ENCODE peak calls at places on chromosomes 5 and 9, in five cellular contexts. One of them, this sample, is unnamed.

GRCh38 chr9:124078641-124079040 is 67.1 kb downstream of the LHX2 start:
- DNase-seq in HTR-8/SVneo: peak; percentile 56
- DNase-seq in cardiac fibroblast: peak; percentile 76
- DNase-seq in effector memory CD4-positive, alpha-beta T cell: no peak
- DNase-seq in natural killer cell: no peak
- DNase-seq in this sample: no peak

GRCh38 chr5:109953821-109954220 is 264.1 kb downstream of the MAN2A1 start:
- DNase-seq in HTR-8/SVneo: no peak
- DNase-seq in cardiac fibroblast: no peak
- DNase-seq in effector memory CD4-positive, alpha-beta T cell: no peak
- DNase-seq in natural killer cell: no peak
- DNase-seq in this sample: no peak

GRCh38 chr5:10333154-10334006 is 20.1 kb upstream of the MARCHF6 start:
- DNase-seq in HTR-8/SVneo: no peak
- DNase-seq in cardiac fibroblast: no peak
- DNase-seq in effector memory CD4-positive, alpha-beta T cell: no peak
- DNase-seq in natural killer cell: peak; percentile 18
- DNase-seq in this sample: no peak

GRCh38 chr9:130759738-130760137 is 66.2 kb downstream of the EXOSC2 start:
- DNase-seq in HTR-8/SVneo: no peak
- DNase-seq in cardiac fibroblast: no peak
- DNase-seq in effector memory CD4-positive, alpha-beta T cell: no peak
- DNase-seq in natural killer cell: no peak
- DNase-seq in this sample: no peak

GRCh38 chr5:69261034-69261433 is 26.3 kb downstream of the CDK7 start:
- DNase-seq in HTR-8/SVneo: no peak
- DNase-seq in cardiac fibroblast: peak; percentile 53
- DNase-seq in effector memory CD4-positive, alpha-beta T cell: no peak
- DNase-seq in natural killer cell: no peak
- DNase-seq in this sample: no peak

GRCh38 chr9:106916491-106917235 is 53.7 kb downstream of the ZNF462 start:
- DNase-seq in HTR-8/SVneo: peak; percentile 69
- DNase-seq in cardiac fibroblast: peak; percentile 93
- DNase-seq in effector memory CD4-positive, alpha-beta T cell: no peak
- DNase-seq in natural killer cell: no peak
- DNase-seq in this sample: peak; percentile 35

GRCh38 chr5:54994628-54995027 is 9.2 kb upstream of the ESM1 start:
- DNase-seq in HTR-8/SVneo: no peak
- DNase-seq in cardiac fibroblast: no peak
- DNase-seq in effector memory CD4-positive, alpha-beta T cell: no peak
- DNase-seq in natural killer cell: no peak
- DNase-seq in this sample: no peak

GRCh38 chr5:143791848-143792701 is 19.9 kb upstream of the HMHB1 start:
- DNase-seq in HTR-8/SVneo: no peak
- DNase-seq in cardiac fibroblast: peak; percentile 18
- DNase-seq in effector memory CD4-positive, alpha-beta T cell: no peak
- DNase-seq in natural killer cell: no peak
- DNase-seq in this sample: no peak

GRCh38 chr9:133731876-133732321 is 6.3 kb downstream of the SARDH start:
- DNase-seq in HTR-8/SVneo: peak; percentile 52
- DNase-seq in cardiac fibroblast: peak; percentile 54
- DNase-seq in effector memory CD4-positive, alpha-beta T cell: no peak
- DNase-seq in natural killer cell: no peak
- DNase-seq in this sample: no peak

GRCh38 chr9:71791875-71792274 is 23.6 kb upstream of the CEMIP2 start:
- DNase-seq in HTR-8/SVneo: no peak
- DNase-seq in cardiac fibroblast: no peak
- DNase-seq in effector memory CD4-positive, alpha-beta T cell: no peak
- DNase-seq in natural killer cell: no peak
- DNase-seq in this sample: no peak

GRCh38 chr5:156497816-156498215 is 170.9 kb downstream of the SGCD start:
- DNase-seq in HTR-8/SVneo: no peak
- DNase-seq in cardiac fibroblast: no peak
- DNase-seq in effector memory CD4-positive, alpha-beta T cell: no peak
- DNase-seq in natural killer cell: no peak
- DNase-seq in this sample: no peak

GRCh38 chr5:1443991-1444360 is 1.3 kb downstream of the SLC6A3 start:
- DNase-seq in HTR-8/SVneo: no peak
- DNase-seq in cardiac fibroblast: no peak
- DNase-seq in effector memory CD4-positive, alpha-beta T cell: no peak
- DNase-seq in natural killer cell: no peak
- DNase-seq in this sample: no peak

GRCh38 chr9:116027511-116027910 is 126.1 kb upstream of the PAPPA start:
- DNase-seq in HTR-8/SVneo: no peak
- DNase-seq in cardiac fibroblast: peak; percentile 92
- DNase-seq in effector memory CD4-positive, alpha-beta T cell: no peak
- DNase-seq in natural killer cell: no peak
- DNase-seq in this sample: peak; percentile 19

GRCh38 chr5:14830210-14831005 is 41.2 kb downstream of the ANKH start:
- DNase-seq in HTR-8/SVneo: no peak
- DNase-seq in cardiac fibroblast: peak; percentile 59
- DNase-seq in effector memory CD4-positive, alpha-beta T cell: no peak
- DNase-seq in natural killer cell: no peak
- DNase-seq in this sample: no peak

GRCh38 chr5:60852317-60852716 is 8.2 kb upstream of the ELOVL7 start:
- DNase-seq in HTR-8/SVneo: no peak
- DNase-seq in cardiac fibroblast: no peak
- DNase-seq in effector memory CD4-positive, alpha-beta T cell: no peak
- DNase-seq in natural killer cell: no peak
- DNase-seq in this sample: no peak

GRCh38 chr9:75889577-75889976 is 896 bp upstream of the PCSK5 start:
- DNase-seq in HTR-8/SVneo: no peak
- DNase-seq in cardiac fibroblast: no peak
- DNase-seq in effector memory CD4-positive, alpha-beta T cell: no peak
- DNase-seq in natural killer cell: no peak
- DNase-seq in this sample: no peak

GRCh38 chr9:21598749-21599148 is 116.6 kb upstream of the IFNE start:
- DNase-seq in HTR-8/SVneo: no peak
- DNase-seq in cardiac fibroblast: no peak
- DNase-seq in effector memory CD4-positive, alpha-beta T cell: no peak
- DNase-seq in natural killer cell: no peak
- DNase-seq in this sample: no peak

GRCh38 chr5:132203464-132203818 is 24.2 kb downstream of the P4HA2 start:
- DNase-seq in HTR-8/SVneo: no peak
- DNase-seq in cardiac fibroblast: peak; percentile 57
- DNase-seq in effector memory CD4-positive, alpha-beta T cell: no peak
- DNase-seq in natural killer cell: no peak
- DNase-seq in this sample: no peak

GRCh38 chr9:5552301-5552700 is 42.0 kb downstream of the PDCD1LG2 start:
- DNase-seq in HTR-8/SVneo: no peak
- DNase-seq in cardiac fibroblast: peak; percentile 78
- DNase-seq in effector memory CD4-positive, alpha-beta T cell: no peak
- DNase-seq in natural killer cell: no peak
- DNase-seq in this sample: no peak

GRCh38 chr9:86766912-86767311 is 180.4 kb downstream of the GAS1 start:
- DNase-seq in HTR-8/SVneo: peak; percentile 3
- DNase-seq in cardiac fibroblast: peak; percentile 83
- DNase-seq in effector memory CD4-positive, alpha-beta T cell: no peak
- DNase-seq in natural killer cell: no peak
- DNase-seq in this sample: peak; percentile 68

GRCh38 chr5:93926831-93927600 is 185.6 kb upstream of the POU5F2 start:
- DNase-seq in HTR-8/SVneo: no peak
- DNase-seq in cardiac fibroblast: peak; percentile 20
- DNase-seq in effector memory CD4-positive, alpha-beta T cell: no peak
- DNase-seq in natural killer cell: no peak
- DNase-seq in this sample: no peak

GRCh38 chr5:163385276-163385675 is 52.1 kb upstream of the CCNG1 start:
- DNase-seq in HTR-8/SVneo: no peak
- DNase-seq in cardiac fibroblast: peak; percentile 92
- DNase-seq in effector memory CD4-positive, alpha-beta T cell: no peak
- DNase-seq in natural killer cell: no peak
- DNase-seq in this sample: no peak

GRCh38 chr9:132507670-132508469 is 74.5 kb upstream of the BARHL1 start:
- DNase-seq in HTR-8/SVneo: peak; percentile 85
- DNase-seq in cardiac fibroblast: peak; percentile 77
- DNase-seq in effector memory CD4-positive, alpha-beta T cell: peak; percentile 8
- DNase-seq in natural killer cell: peak; percentile 60
- DNase-seq in this sample: peak; percentile 31

GRCh38 chr5:160175438-160176218 is 53.7 kb upstream of the FABP6 start:
- DNase-seq in HTR-8/SVneo: peak; percentile 34
- DNase-seq in cardiac fibroblast: peak; percentile 42
- DNase-seq in effector memory CD4-positive, alpha-beta T cell: no peak
- DNase-seq in natural killer cell: no peak
- DNase-seq in this sample: no peak

GRCh38 chr5:133340822-133341221 is 271.5 kb downstream of the FSTL4 start:
- DNase-seq in HTR-8/SVneo: no peak
- DNase-seq in cardiac fibroblast: no peak
- DNase-seq in effector memory CD4-positive, alpha-beta T cell: no peak
- DNase-seq in natural killer cell: no peak
- DNase-seq in this sample: no peak

GRCh38 chr9:35996358-35996970 is 38.5 kb upstream of the OR2S2 start:
- DNase-seq in HTR-8/SVneo: no peak
- DNase-seq in cardiac fibroblast: peak; percentile 62
- DNase-seq in effector memory CD4-positive, alpha-beta T cell: no peak
- DNase-seq in natural killer cell: no peak
- DNase-seq in this sample: no peak

GRCh38 chr5:140111043-140111858 is 2.7 kb upstream of the PURA start:
- DNase-seq in HTR-8/SVneo: no peak
- DNase-seq in cardiac fibroblast: no peak
- DNase-seq in effector memory CD4-positive, alpha-beta T cell: no peak
- DNase-seq in natural killer cell: no peak
- DNase-seq in this sample: no peak

GRCh38 chr9:129336601-129337286 is 158.7 kb upstream of the IER5L start:
- DNase-seq in HTR-8/SVneo: no peak
- DNase-seq in cardiac fibroblast: peak; percentile 39
- DNase-seq in effector memory CD4-positive, alpha-beta T cell: no peak
- DNase-seq in natural killer cell: no peak
- DNase-seq in this sample: no peak

GRCh38 chr5:97528941-97529340 is 345.9 kb upstream of the RIOK2 start:
- DNase-seq in HTR-8/SVneo: no peak
- DNase-seq in cardiac fibroblast: peak; percentile 86
- DNase-seq in effector memory CD4-positive, alpha-beta T cell: no peak
- DNase-seq in natural killer cell: no peak
- DNase-seq in this sample: no peak

GRCh38 chr5:3597002-3597726 is 1.5 kb downstream of the IRX1 start:
- DNase-seq in HTR-8/SVneo: no peak
- DNase-seq in cardiac fibroblast: no peak
- DNase-seq in effector memory CD4-positive, alpha-beta T cell: no peak
- DNase-seq in natural killer cell: no peak
- DNase-seq in this sample: no peak

This sample was measured in amniotic stem cell.